ENCODE peak calls at places on chromosomes 7 and 10, in nine cellular contexts. I is osteocyte; W is cerebellar nuclear complex; X is AG10803; P is AG08395; Y is CD8-positive, alpha-beta T cell; C is OCI-LY7; N is neural progenitor cell; K is Daoy. E is an unnamed sample.

GRCh38 chr7:124152859-124153692 is 120.2 kb upstream of the TMEM229A start:
- DNase-seq in I (no peak), W (no peak), X (peak), P (peak), Y (no peak), C (peak), N (peak), K (peak), E (peak)

GRCh38 chr7:132666076-132666775 is 90.0 kb upstream of the PLXNA4 start:
- DNase-seq in I (no peak), W (no peak), X (peak), P (peak), Y (no peak), C (no peak), N (no peak), K (peak), E (no peak)

GRCh38 chr10:30683496-30683895 is 53.9 kb upstream of the LYZL2 start:
- DNase-seq in I (peak), W (no peak), X (no peak), P (no peak), Y (no peak), C (no peak), N (no peak), K (no peak), E (no peak)

GRCh38 chr7:94908204-94909022 is 1.0 kb downstream of the PPP1R9A start:
- DNase-seq in I (no peak), W (no peak), X (peak), P (peak), Y (no peak), C (no peak), N (peak), K (peak), E (peak)

GRCh38 chr7:105830405-105831218 is 45.8 kb downstream of the ATXN7L1 start:
- DNase-seq in I (no peak), W (no peak), X (peak), P (peak), Y (no peak), C (no peak), N (no peak), K (peak), E (no peak)

GRCh38 chr10:83184641-83185040 is 954.7 kb upstream of the GHITM start:
- DNase-seq in I (no peak), W (no peak), X (no peak), P (no peak), Y (no peak), C (no peak), N (no peak), K (no peak), E (no peak)

GRCh38 chr7:78568690-78569089 is 770.1 kb downstream of the PHTF2 start:
- DNase-seq in I (no peak), W (no peak), X (no peak), P (no peak), Y (no peak), C (no peak), N (no peak), K (no peak), E (no peak)

GRCh38 chr7:117134885-117135552 is 181.7 kb downstream of the ST7 start:
- DNase-seq in I (no peak), W (no peak), X (peak), P (no peak), Y (no peak), C (no peak), N (no peak), K (peak), E (no peak)

GRCh38 chr7:81284576-81284975 is 365.7 kb upstream of the SEMA3C start:
- DNase-seq in I (no peak), W (no peak), X (peak), P (peak), Y (no peak), C (no peak), N (no peak), K (peak), E (no peak)

GRCh38 chr10:127313996-127314700 is 117.8 kb upstream of the INSYN2A start:
- DNase-seq in I (no peak), W (no peak), X (no peak), P (no peak), Y (no peak), C (no peak), N (no peak), K (no peak), E (no peak)

GRCh38 chr10:50585921-50586739 is 37.6 kb downstream of the SGMS1 start:
- DNase-seq in I (no peak), W (no peak), X (peak), P (peak), Y (no peak), C (no peak), N (no peak), K (peak), E (no peak)

GRCh38 chr7:100678291-100678984 is 4.9 kb downstream of the GNB2 start:
- DNase-seq in I (no peak), W (no peak), X (no peak), P (no peak), Y (no peak), C (no peak), N (no peak), K (no peak), E (no peak)

GRCh38 chr10:103895458-103896186 is 22.4 kb downstream of the STN1 start:
- DNase-seq in I (no peak), W (no peak), X (peak), P (peak), Y (no peak), C (no peak), N (no peak), K (peak), E (no peak)

GRCh38 chr7:135333196-135333595 is 99.6 kb downstream of the STRA8 start:
- DNase-seq in I (no peak), W (no peak), X (no peak), P (no peak), Y (no peak), C (no peak), N (no peak), K (peak), E (peak)

GRCh38 chr10:30233186-30233958 is 115.7 kb downstream of the MTPAP start:
- DNase-seq in I (no peak), W (no peak), X (no peak), P (no peak), Y (no peak), C (no peak), N (no peak), K (no peak), E (no peak)

GRCh38 chr10:48525956-48526355 is 78.9 kb downstream of the ARHGAP22 start:
- DNase-seq in I (peak), W (no peak), X (no peak), P (no peak), Y (no peak), C (no peak), N (peak), K (no peak), E (no peak)

GRCh38 chr10:82625497-82626151 is 750.6 kb downstream of the NRG3 start:
- DNase-seq in I (no peak), W (no peak), X (no peak), P (no peak), Y (no peak), C (no peak), N (no peak), K (no peak), E (peak)

GRCh38 chr10:127587668-127588395 is 38.7 kb downstream of the NPS start:
- DNase-seq in I (no peak), W (no peak), X (no peak), P (no peak), Y (no peak), C (no peak), N (no peak), K (no peak), E (no peak)

GRCh38 chr10:103510791-103511757 is 17.6 kb downstream of the NEURL1 start:
- DNase-seq in I (no peak), W (no peak), X (no peak), P (peak), Y (no peak), C (no peak), N (no peak), K (no peak), E (no peak)

GRCh38 chr10:116688241-116688711 is 54.1 kb downstream of the HSPA12A start:
- DNase-seq in I (no peak), W (no peak), X (peak), P (peak), Y (no peak), C (no peak), N (no peak), K (peak), E (no peak)